ENCODE peak calls at places on chromosomes 16 and 17, in ten cellular contexts. One of them, this sample, is unnamed.

GRCh38 chr16:27769561-27770222 is 219.7 kb downstream of the KATNIP start:
- DNase-seq in HFFc6: peak; percentile 55
- DNase-seq in NCI-H1417: peak; percentile 22
- DNase-seq in activated CD8-positive, alpha-beta memory T cell treated with anti-CD3 and anti-CD28 coated beads, Interleukin-2, amount 50 U/mL, for 48 hours: no peak
- DNase-seq in NAMALWA: no peak
- DNase-seq in anterior cingulate cortex: no peak
- DNase-seq in stimulated activated naive CD4-positive, alpha-beta T cell treated with Interleukin-2 at 50 U/mL for 16 hours: no peak
- DNase-seq in stimulated activated CD4-positive, alpha-beta T cell treated with anti-CD3 and anti-CD28 coated beads, Interleukin-2, amount 100 ng/mL, for 48 hours: no peak
- DNase-seq in stimulated activated CD8-positive, alpha-beta memory T cell treated with anti-CD3 and anti-CD28 coated beads, Interleukin-4, amount 100 ng/mL, for 24 hours: no peak
- DNase-seq in mammary epithelial cell: peak; percentile 71
- DNase-seq in this sample: no peak

GRCh38 chr17:77475012-77475976 is 334.5 kb downstream of the SEC14L1 start:
- DNase-seq in stimulated activated naive CD4-positive, alpha-beta T cell treated with Interleukin-2 at 50 U/mL for 16 hours: peak; percentile 74
- DNase-seq in mammary epithelial cell: peak; percentile 85
- DNase-seq in stimulated activated CD8-positive, alpha-beta memory T cell treated with anti-CD3 and anti-CD28 coated beads, Interleukin-4, amount 100 ng/mL, for 24 hours: peak; percentile 68
- DNase-seq in NCI-H1417: no peak
- DNase-seq in NAMALWA: no peak
- DNase-seq in stimulated activated CD4-positive, alpha-beta T cell treated with anti-CD3 and anti-CD28 coated beads, Interleukin-2, amount 100 ng/mL, for 48 hours: no peak
- DNase-seq in anterior cingulate cortex: no peak
- DNase-seq in HFFc6: peak; percentile 39
- DNase-seq in activated CD8-positive, alpha-beta memory T cell treated with anti-CD3 and anti-CD28 coated beads, Interleukin-2, amount 50 U/mL, for 48 hours: peak; percentile 86
- DNase-seq in this sample: peak; percentile 11

GRCh38 chr17:4914009-4914408 is 11.1 kb upstream of the CHRNE start:
- DNase-seq in stimulated activated CD4-positive, alpha-beta T cell treated with anti-CD3 and anti-CD28 coated beads, Interleukin-2, amount 100 ng/mL, for 48 hours: no peak
- DNase-seq in NAMALWA: no peak
- DNase-seq in stimulated activated CD8-positive, alpha-beta memory T cell treated with anti-CD3 and anti-CD28 coated beads, Interleukin-4, amount 100 ng/mL, for 24 hours: no peak
- DNase-seq in activated CD8-positive, alpha-beta memory T cell treated with anti-CD3 and anti-CD28 coated beads, Interleukin-2, amount 50 U/mL, for 48 hours: no peak
- DNase-seq in HFFc6: peak; percentile 16
- DNase-seq in NCI-H1417: no peak
- DNase-seq in mammary epithelial cell: no peak
- DNase-seq in stimulated activated naive CD4-positive, alpha-beta T cell treated with Interleukin-2 at 50 U/mL for 16 hours: no peak
- DNase-seq in anterior cingulate cortex: no peak
- DNase-seq in this sample: peak; percentile 17

GRCh38 chr17:34706029-34706428 is 126.6 kb downstream of the TMEM132E start:
- DNase-seq in NAMALWA: peak; percentile 25
- DNase-seq in stimulated activated CD4-positive, alpha-beta T cell treated with anti-CD3 and anti-CD28 coated beads, Interleukin-2, amount 100 ng/mL, for 48 hours: peak; percentile 5
- DNase-seq in NCI-H1417: no peak
- DNase-seq in HFFc6: no peak
- DNase-seq in activated CD8-positive, alpha-beta memory T cell treated with anti-CD3 and anti-CD28 coated beads, Interleukin-2, amount 50 U/mL, for 48 hours: no peak
- DNase-seq in anterior cingulate cortex: no peak
- DNase-seq in mammary epithelial cell: no peak
- DNase-seq in stimulated activated CD8-positive, alpha-beta memory T cell treated with anti-CD3 and anti-CD28 coated beads, Interleukin-4, amount 100 ng/mL, for 24 hours: no peak
- DNase-seq in stimulated activated naive CD4-positive, alpha-beta T cell treated with Interleukin-2 at 50 U/mL for 16 hours: no peak
- DNase-seq in this sample: no peak

GRCh38 chr16:48836641-48837040 is 226.7 kb upstream of the N4BP1 start:
- DNase-seq in NAMALWA: no peak
- DNase-seq in mammary epithelial cell: no peak
- DNase-seq in activated CD8-positive, alpha-beta memory T cell treated with anti-CD3 and anti-CD28 coated beads, Interleukin-2, amount 50 U/mL, for 48 hours: no peak
- DNase-seq in HFFc6: no peak
- DNase-seq in stimulated activated CD4-positive, alpha-beta T cell treated with anti-CD3 and anti-CD28 coated beads, Interleukin-2, amount 100 ng/mL, for 48 hours: no peak
- DNase-seq in stimulated activated naive CD4-positive, alpha-beta T cell treated with Interleukin-2 at 50 U/mL for 16 hours: no peak
- DNase-seq in stimulated activated CD8-positive, alpha-beta memory T cell treated with anti-CD3 and anti-CD28 coated beads, Interleukin-4, amount 100 ng/mL, for 24 hours: no peak
- DNase-seq in NCI-H1417: no peak
- DNase-seq in anterior cingulate cortex: no peak
- DNase-seq in this sample: no peak

GRCh38 chr17:58275417-58275816 is 5.3 kb downstream of the MPO start:
- DNase-seq in HFFc6: no peak
- DNase-seq in stimulated activated CD8-positive, alpha-beta memory T cell treated with anti-CD3 and anti-CD28 coated beads, Interleukin-4, amount 100 ng/mL, for 24 hours: no peak
- DNase-seq in activated CD8-positive, alpha-beta memory T cell treated with anti-CD3 and anti-CD28 coated beads, Interleukin-2, amount 50 U/mL, for 48 hours: no peak
- DNase-seq in stimulated activated CD4-positive, alpha-beta T cell treated with anti-CD3 and anti-CD28 coated beads, Interleukin-2, amount 100 ng/mL, for 48 hours: no peak
- DNase-seq in anterior cingulate cortex: no peak
- DNase-seq in NCI-H1417: no peak
- DNase-seq in stimulated activated naive CD4-positive, alpha-beta T cell treated with Interleukin-2 at 50 U/mL for 16 hours: no peak
- DNase-seq in mammary epithelial cell: no peak
- DNase-seq in NAMALWA: no peak
- DNase-seq in this sample: no peak

GRCh38 chr17:38751144-38751802 is 1.3 kb upstream of the PSMB3 start:
- DNase-seq in activated CD8-positive, alpha-beta memory T cell treated with anti-CD3 and anti-CD28 coated beads, Interleukin-2, amount 50 U/mL, for 48 hours: no peak
- DNase-seq in NAMALWA: peak; percentile 62
- DNase-seq in HFFc6: no peak
- DNase-seq in stimulated activated CD8-positive, alpha-beta memory T cell treated with anti-CD3 and anti-CD28 coated beads, Interleukin-4, amount 100 ng/mL, for 24 hours: no peak
- DNase-seq in stimulated activated CD4-positive, alpha-beta T cell treated with anti-CD3 and anti-CD28 coated beads, Interleukin-2, amount 100 ng/mL, for 48 hours: no peak
- DNase-seq in NCI-H1417: peak; percentile 88
- DNase-seq in anterior cingulate cortex: no peak
- DNase-seq in mammary epithelial cell: peak; percentile 32
- DNase-seq in stimulated activated naive CD4-positive, alpha-beta T cell treated with Interleukin-2 at 50 U/mL for 16 hours: no peak
- DNase-seq in this sample: peak; percentile 6

GRCh38 chr17:74325743-74326379 is at the start of gene KIF19:
- DNase-seq in activated CD8-positive, alpha-beta memory T cell treated with anti-CD3 and anti-CD28 coated beads, Interleukin-2, amount 50 U/mL, for 48 hours: peak; percentile 82
- DNase-seq in stimulated activated CD8-positive, alpha-beta memory T cell treated with anti-CD3 and anti-CD28 coated beads, Interleukin-4, amount 100 ng/mL, for 24 hours: peak; percentile 54
- DNase-seq in mammary epithelial cell: no peak
- DNase-seq in NAMALWA: no peak
- DNase-seq in anterior cingulate cortex: no peak
- DNase-seq in stimulated activated CD4-positive, alpha-beta T cell treated with anti-CD3 and anti-CD28 coated beads, Interleukin-2, amount 100 ng/mL, for 48 hours: peak; percentile 52
- DNase-seq in stimulated activated naive CD4-positive, alpha-beta T cell treated with Interleukin-2 at 50 U/mL for 16 hours: peak; percentile 56
- DNase-seq in HFFc6: no peak
- DNase-seq in NCI-H1417: no peak
- DNase-seq in this sample: no peak

GRCh38 chr16:6777624-6778023 is 555.0 kb upstream of the RBFOX1 start:
- DNase-seq in stimulated activated CD8-positive, alpha-beta memory T cell treated with anti-CD3 and anti-CD28 coated beads, Interleukin-4, amount 100 ng/mL, for 24 hours: no peak
- DNase-seq in HFFc6: no peak
- DNase-seq in activated CD8-positive, alpha-beta memory T cell treated with anti-CD3 and anti-CD28 coated beads, Interleukin-2, amount 50 U/mL, for 48 hours: no peak
- DNase-seq in stimulated activated CD4-positive, alpha-beta T cell treated with anti-CD3 and anti-CD28 coated beads, Interleukin-2, amount 100 ng/mL, for 48 hours: no peak
- DNase-seq in mammary epithelial cell: no peak
- DNase-seq in stimulated activated naive CD4-positive, alpha-beta T cell treated with Interleukin-2 at 50 U/mL for 16 hours: no peak
- DNase-seq in NAMALWA: no peak
- DNase-seq in NCI-H1417: no peak
- DNase-seq in anterior cingulate cortex: no peak
- DNase-seq in this sample: no peak

GRCh38 chr16:1414532-1415265 is at the start of gene UNKL:
- DNase-seq in activated CD8-positive, alpha-beta memory T cell treated with anti-CD3 and anti-CD28 coated beads, Interleukin-2, amount 50 U/mL, for 48 hours: peak; percentile 92
- DNase-seq in HFFc6: no peak
- DNase-seq in NAMALWA: peak; percentile 78
- DNase-seq in stimulated activated CD8-positive, alpha-beta memory T cell treated with anti-CD3 and anti-CD28 coated beads, Interleukin-4, amount 100 ng/mL, for 24 hours: peak; percentile 68
- DNase-seq in stimulated activated naive CD4-positive, alpha-beta T cell treated with Interleukin-2 at 50 U/mL for 16 hours: peak; percentile 75
- DNase-seq in stimulated activated CD4-positive, alpha-beta T cell treated with anti-CD3 and anti-CD28 coated beads, Interleukin-2, amount 100 ng/mL, for 48 hours: peak; percentile 74
- DNase-seq in mammary epithelial cell: no peak
- DNase-seq in anterior cingulate cortex: no peak
- DNase-seq in NCI-H1417: peak; percentile 63
- DNase-seq in this sample: peak; percentile 36

GRCh38 chr17:22459953-22460350 is 767.6 kb downstream of the KCNJ18 start:
- DNase-seq in stimulated activated naive CD4-positive, alpha-beta T cell treated with Interleukin-2 at 50 U/mL for 16 hours: no peak
- DNase-seq in stimulated activated CD4-positive, alpha-beta T cell treated with anti-CD3 and anti-CD28 coated beads, Interleukin-2, amount 100 ng/mL, for 48 hours: no peak
- DNase-seq in mammary epithelial cell: no peak
- DNase-seq in activated CD8-positive, alpha-beta memory T cell treated with anti-CD3 and anti-CD28 coated beads, Interleukin-2, amount 50 U/mL, for 48 hours: no peak
- DNase-seq in NCI-H1417: no peak
- DNase-seq in anterior cingulate cortex: no peak
- DNase-seq in NAMALWA: no peak
- DNase-seq in stimulated activated CD8-positive, alpha-beta memory T cell treated with anti-CD3 and anti-CD28 coated beads, Interleukin-4, amount 100 ng/mL, for 24 hours: no peak
- DNase-seq in HFFc6: no peak
- DNase-seq in this sample: no peak

GRCh38 chr16:82629441-82630027 is 2.8 kb downstream of the CDH13 start:
- DNase-seq in NAMALWA: no peak
- DNase-seq in stimulated activated naive CD4-positive, alpha-beta T cell treated with Interleukin-2 at 50 U/mL for 16 hours: no peak
- DNase-seq in HFFc6: peak; percentile 79
- DNase-seq in mammary epithelial cell: peak; percentile 83
- DNase-seq in activated CD8-positive, alpha-beta memory T cell treated with anti-CD3 and anti-CD28 coated beads, Interleukin-2, amount 50 U/mL, for 48 hours: no peak
- DNase-seq in stimulated activated CD8-positive, alpha-beta memory T cell treated with anti-CD3 and anti-CD28 coated beads, Interleukin-4, amount 100 ng/mL, for 24 hours: no peak
- DNase-seq in anterior cingulate cortex: no peak
- DNase-seq in stimulated activated CD4-positive, alpha-beta T cell treated with anti-CD3 and anti-CD28 coated beads, Interleukin-2, amount 100 ng/mL, for 48 hours: no peak
- DNase-seq in NCI-H1417: no peak
- DNase-seq in this sample: peak; percentile 88

GRCh38 chr16:67447508-67448076 is 16.7 kb downstream of the HSD11B2 start:
- DNase-seq in NAMALWA: peak; percentile 79
- DNase-seq in mammary epithelial cell: no peak
- DNase-seq in HFFc6: no peak
- DNase-seq in stimulated activated CD4-positive, alpha-beta T cell treated with anti-CD3 and anti-CD28 coated beads, Interleukin-2, amount 100 ng/mL, for 48 hours: peak; percentile 80
- DNase-seq in NCI-H1417: peak; percentile 57
- DNase-seq in stimulated activated naive CD4-positive, alpha-beta T cell treated with Interleukin-2 at 50 U/mL for 16 hours: peak; percentile 60
- DNase-seq in activated CD8-positive, alpha-beta memory T cell treated with anti-CD3 and anti-CD28 coated beads, Interleukin-2, amount 50 U/mL, for 48 hours: peak; percentile 86
- DNase-seq in anterior cingulate cortex: no peak
- DNase-seq in stimulated activated CD8-positive, alpha-beta memory T cell treated with anti-CD3 and anti-CD28 coated beads, Interleukin-4, amount 100 ng/mL, for 24 hours: peak; percentile 61
- DNase-seq in this sample: peak; percentile 55

GRCh38 chr16:66996324-66996982 is 8.1 kb downstream of the CES4A start:
- DNase-seq in NCI-H1417: no peak
- DNase-seq in mammary epithelial cell: peak; percentile 66
- DNase-seq in stimulated activated CD8-positive, alpha-beta memory T cell treated with anti-CD3 and anti-CD28 coated beads, Interleukin-4, amount 100 ng/mL, for 24 hours: no peak
- DNase-seq in HFFc6: peak; percentile 62
- DNase-seq in stimulated activated CD4-positive, alpha-beta T cell treated with anti-CD3 and anti-CD28 coated beads, Interleukin-2, amount 100 ng/mL, for 48 hours: no peak
- DNase-seq in NAMALWA: no peak
- DNase-seq in activated CD8-positive, alpha-beta memory T cell treated with anti-CD3 and anti-CD28 coated beads, Interleukin-2, amount 50 U/mL, for 48 hours: no peak
- DNase-seq in stimulated activated naive CD4-positive, alpha-beta T cell treated with Interleukin-2 at 50 U/mL for 16 hours: no peak
- DNase-seq in anterior cingulate cortex: peak; percentile 69
- DNase-seq in this sample: peak; percentile 63

GRCh38 chr16:19524866-19525723 is 1.4 kb downstream of the CCP110 start:
- DNase-seq in stimulated activated CD8-positive, alpha-beta memory T cell treated with anti-CD3 and anti-CD28 coated beads, Interleukin-4, amount 100 ng/mL, for 24 hours: no peak
- DNase-seq in NCI-H1417: peak; percentile 70
- DNase-seq in stimulated activated CD4-positive, alpha-beta T cell treated with anti-CD3 and anti-CD28 coated beads, Interleukin-2, amount 100 ng/mL, for 48 hours: no peak
- DNase-seq in mammary epithelial cell: peak; percentile 59
- DNase-seq in NAMALWA: peak; percentile 33
- DNase-seq in stimulated activated naive CD4-positive, alpha-beta T cell treated with Interleukin-2 at 50 U/mL for 16 hours: no peak
- DNase-seq in activated CD8-positive, alpha-beta memory T cell treated with anti-CD3 and anti-CD28 coated beads, Interleukin-2, amount 50 U/mL, for 48 hours: no peak
- DNase-seq in anterior cingulate cortex: no peak
- DNase-seq in HFFc6: no peak
- DNase-seq in this sample: no peak

GRCh38 chr16:17241264-17241835 is 229.4 kb downstream of the XYLT1 start:
- DNase-seq in NCI-H1417: no peak
- DNase-seq in stimulated activated CD4-positive, alpha-beta T cell treated with anti-CD3 and anti-CD28 coated beads, Interleukin-2, amount 100 ng/mL, for 48 hours: no peak
- DNase-seq in stimulated activated CD8-positive, alpha-beta memory T cell treated with anti-CD3 and anti-CD28 coated beads, Interleukin-4, amount 100 ng/mL, for 24 hours: no peak
- DNase-seq in activated CD8-positive, alpha-beta memory T cell treated with anti-CD3 and anti-CD28 coated beads, Interleukin-2, amount 50 U/mL, for 48 hours: no peak
- DNase-seq in NAMALWA: no peak
- DNase-seq in stimulated activated naive CD4-positive, alpha-beta T cell treated with Interleukin-2 at 50 U/mL for 16 hours: no peak
- DNase-seq in mammary epithelial cell: no peak
- DNase-seq in HFFc6: no peak
- DNase-seq in anterior cingulate cortex: no peak
- DNase-seq in this sample: no peak

This sample was measured in HCEC 1CT.